ENCODE peak calls at places on chromosomes 16 and 17, in five cellular contexts. U is K562, T is GM12878, W is H1, G is HCT116. I is an unnamed sample. For H3K4me1, the result is how much of the 10 kb centered on the place peaks cover.

GRCh38 chr16:90046971-90047713 is 27.9 kb upstream of the DBNDD1 start:
- DNase-seq in U (no peak), T (no peak), W (peak), G (no peak), I (peak)

GRCh38 chr17:78997231-78997741 is 12.3 kb downstream of the CANT1 start:
- DNase-seq in U (no peak), T (no peak), W (no peak), G (no peak), I (no peak)

GRCh38 chr16:68590201-68590994 is 51.3 kb downstream of the ZFP90 start:
- DNase-seq in U (peak), T (no peak), W (peak), G (peak), I (peak)

GRCh38 chr16:7946142-7946541 is 613.5 kb downstream of the RBFOX1 start:
- DNase-seq in U (no peak), T (no peak), W (no peak), G (no peak), I (no peak)

GRCh38 chr16:29710227-29711219 is 31.5 kb downstream of the QPRT start:
- DNase-seq in U (peak), T (no peak), W (no peak), G (peak), I (peak)

GRCh38 chr16:52251495-52251894 is 295.4 kb downstream of the TOX3 start:
- DNase-seq in U (no peak), T (no peak), W (no peak), G (no peak), I (no peak)

GRCh38 chr17:82118815-82119380 is 20.9 kb upstream of the FASN start:
- DNase-seq in U (peak), T (no peak), W (no peak), G (no peak), I (peak)

GRCh38 chr17:71799657-71800056 is 321.2 kb upstream of the SOX9 start:
- DNase-seq in U (no peak), T (no peak), W (no peak), G (no peak), I (no peak)

GRCh38 chr16:75818491-75818890 is 92.2 kb upstream of the CPHXL start:
- DNase-seq in U (no peak), T (no peak), W (no peak), G (no peak), I (no peak)

GRCh38 chr17:31269597-31269996 is 27.4 kb downstream of the OMG start:
- DNase-seq in U (no peak), T (no peak), W (no peak), G (peak), I (peak)

GRCh38 chr17:64041912-64042311 is 21.5 kb upstream of the ICAM2 start:
- DNase-seq in U (no peak), T (no peak), W (no peak), G (no peak), I (no peak)

GRCh38 chr16:3583303-3584038 is 6.3 kb upstream of the NLRC3 start:
- DNase-seq in U (no peak), T (no peak), W (no peak), G (no peak), I (no peak)

GRCh38 chr17:77693301-77693700 is 265.2 kb upstream of the TNRC6C start:
- DNase-seq in U (no peak), T (no peak), W (no peak), G (no peak), I (no peak)

GRCh38 chr16:84459941-84460405 is 44.5 kb downstream of the MEAK7 start:
- DNase-seq in U (no peak), T (no peak), W (no peak), G (no peak), I (no peak)

GRCh38 chr17:27529230-27529796 is 73.1 kb downstream of the KSR1 start:
- DNase-seq in U (peak), T (no peak), W (no peak), G (no peak), I (no peak)

GRCh38 chr17:1576500-1576899 is 13.9 kb upstream of the PITPNA start:
- DNase-seq in U (no peak), T (no peak), W (no peak), G (no peak), I (no peak)

GRCh38 chr17:8408371-8408770 is 10.7 kb upstream of the RNF222 start:
- DNase-seq in U (no peak), T (no peak), W (no peak), G (peak), I (peak)

GRCh38 chr16:29736112-29736511 is 9.7 kb downstream of the C16orf54 start:
- DNase-seq in U (no peak), T (no peak), W (no peak), G (no peak), I (peak)

GRCh38 chr16:81123092-81123852 is 27.1 kb upstream of the GCSH start:
- DNase-seq in U (no peak), T (no peak), W (no peak), G (no peak), I (peak)

GRCh38 chr17:44363613-44364159 is at the start of gene FAM171A2:
- DNase-seq in U (peak), T (no peak), W (peak), G (no peak), I (no peak)

GRCh38 chr16:63776034-63776433 is 1345.8 kb downstream of the CDH11 start:
- DNase-seq in U (no peak), T (no peak), W (no peak), G (no peak), I (no peak)

GRCh38 chr17:77153487-77153886 is 12.7 kb downstream of the SEC14L1 start:
- DNase-seq in U (no peak), T (no peak), W (no peak), G (no peak), I (no peak)

GRCh38 chr17:42720996-42721583 is 23.8 kb downstream of the EZH1 start:
- DNase-seq in U (peak), T (no peak), W (no peak), G (peak), I (peak)

GRCh38 chr17:64938290-64938689 is 19.0 kb upstream of the LRRC37A3 start:
- DNase-seq in U (no peak), T (no peak), W (no peak), G (no peak), I (no peak)

GRCh38 chr16:13421726-13422125 is 498.2 kb upstream of the ERCC4 start:
- DNase-seq in U (no peak), T (no peak), W (no peak), G (no peak), I (no peak)

GRCh38 chr17:37138726-37139125 is 190.0 kb downstream of the AATF start:
- DNase-seq in U (no peak), T (no peak), W (no peak), G (no peak), I (no peak)

GRCh38 chr16:66717112-66717675 is 20.7 kb upstream of the CMTM4 start:
- DNase-seq in U (peak), T (no peak), W (no peak), G (no peak), I (peak)

GRCh38 chr16:26664086-26664485 is 402.6 kb upstream of the C16orf82 start:
- DNase-seq in U (no peak), T (no peak), W (no peak), G (no peak), I (no peak)

GRCh38 chr17:60137731-60138130 is 12.0 kb upstream of the CA4 start:
- DNase-seq in U (no peak), T (no peak), W (peak), G (no peak), I (no peak)

GRCh38 chr16:80570106-80570478 is 29.3 kb downstream of the DYNLRB2 start:
- DNase-seq in U (no peak), T (no peak), W (no peak), G (no peak), I (no peak)

GRCh38 chr16:57966133-57966805 is 4.7 kb downstream of the CNGB1 start:
- DNase-seq in U (no peak), T (no peak), W (no peak), G (no peak), I (no peak)

GRCh38 chr17:41656249-41657023 is 32.1 kb upstream of the KRT17 start:
- DNase-seq in U (no peak), T (no peak), W (no peak), G (no peak), I (no peak)

GRCh38 chr17:67707442-67707841 is 10.3 kb upstream of the NOL11 start:
- DNase-seq in U (no peak), T (no peak), W (no peak), G (no peak), I (no peak)

GRCh38 chr16:83887564-83887963 is 11.4 kb upstream of the MLYCD start:
- DNase-seq in U (no peak), T (no peak), W (no peak), G (no peak), I (no peak)

GRCh38 chr17:70169707-70170597 is 620 bp downstream of the KCNJ2 start:
- DNase-seq in U (no peak), T (no peak), W (no peak), G (no peak), I (no peak)

GRCh38 chr16:1178295-1178910 is 25.5 kb downstream of the CACNA1H start:
- DNase-seq in U (no peak), T (no peak), W (no peak), G (no peak), I (no peak)

GRCh38 chr17:61442878-61443474 is 9.2 kb upstream of the TBX4 start:
- DNase-seq in U (no peak), T (no peak), W (peak), G (no peak), I (no peak)
- TF ChIP-seq RAD21 in U (no peak), T (no peak), W (no peak), G (no peak), I (no peak)

GRCh38 chr16:9102943-9103342 is 11.5 kb downstream of the HAPSTR1 start:
- DNase-seq in U (no peak), T (no peak), W (no peak), G (no peak), I (no peak)

GRCh38 chr16:9103546-9103945 is 12.1 kb downstream of the HAPSTR1 start:
- DNase-seq in U (no peak), T (no peak), W (no peak), G (no peak), I (no peak)

GRCh38 chr16:9099131-9099625 is 7.7 kb downstream of the HAPSTR1 start:
- DNase-seq in U (no peak), T (no peak), W (no peak), G (no peak), I (peak)

GRCh38 chr16:9105189-9105588 is 13.7 kb downstream of the HAPSTR1 start:
- DNase-seq in U (no peak), T (no peak), W (no peak), G (no peak), I (no peak)

DNA sequence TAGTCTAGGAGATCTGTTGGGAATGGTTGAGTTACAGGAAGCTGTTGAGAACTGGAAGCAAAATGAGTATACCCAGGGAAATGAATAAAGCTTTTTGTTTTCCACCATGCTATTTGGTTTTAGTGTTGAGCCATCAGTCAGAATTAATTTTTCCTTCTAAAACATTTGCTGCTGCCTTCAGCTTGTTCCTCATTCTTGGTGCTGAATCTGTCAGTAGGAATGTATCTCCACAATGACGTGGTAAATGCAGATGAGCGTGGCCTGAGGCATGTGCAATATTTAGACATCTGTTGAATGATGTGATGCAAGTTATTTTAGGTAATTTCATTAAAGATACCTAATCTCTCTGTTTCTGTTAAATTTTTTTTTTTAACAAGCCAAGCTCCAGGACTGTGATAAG is 10.9 kb downstream of the HAPSTR1 start:
- DNase-seq in U (no peak), T (no peak), W (no peak), G (no peak), I (no peak)
- H3K4me1 ChIP-seq in U (under half), T (under half), W (under half), G (under half), I (under half)

DNA sequence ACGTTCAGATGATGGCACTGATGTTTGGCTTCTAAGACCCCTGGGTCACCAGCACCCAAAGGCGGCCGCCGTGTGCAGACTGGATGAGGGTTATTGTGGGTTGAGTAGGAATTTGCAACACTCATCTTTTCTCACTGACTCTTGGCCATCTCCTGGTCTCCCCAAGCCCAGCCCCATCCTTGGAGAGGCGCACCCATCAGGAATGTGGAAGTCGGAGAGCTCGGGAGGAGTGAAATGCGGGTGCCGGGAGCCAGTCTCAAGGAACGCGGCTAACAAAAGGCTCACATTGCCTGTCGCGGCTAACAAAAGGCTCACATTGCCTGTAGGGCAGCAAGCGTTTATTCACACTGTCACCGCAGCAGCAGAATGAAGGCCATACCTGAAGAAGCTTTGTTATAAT is 248.6 kb downstream of the FOXL1 start:
- DNase-seq in U (no peak), T (no peak), W (no peak), G (no peak), I (no peak)
- TF ChIP-seq ZNF274 in U (no peak), T (no peak), W (no peak), G (no peak), I (no peak)

GRCh38 chr17:6554871-6555330 is 1.5 kb downstream of the PITPNM3 start:
- DNase-seq in U (no peak), T (no peak), W (no peak), G (no peak), I (no peak)
- TF ChIP-seq RAD21 in U (no peak), T (no peak), W (no peak), G (no peak), I (no peak)

DNA sequence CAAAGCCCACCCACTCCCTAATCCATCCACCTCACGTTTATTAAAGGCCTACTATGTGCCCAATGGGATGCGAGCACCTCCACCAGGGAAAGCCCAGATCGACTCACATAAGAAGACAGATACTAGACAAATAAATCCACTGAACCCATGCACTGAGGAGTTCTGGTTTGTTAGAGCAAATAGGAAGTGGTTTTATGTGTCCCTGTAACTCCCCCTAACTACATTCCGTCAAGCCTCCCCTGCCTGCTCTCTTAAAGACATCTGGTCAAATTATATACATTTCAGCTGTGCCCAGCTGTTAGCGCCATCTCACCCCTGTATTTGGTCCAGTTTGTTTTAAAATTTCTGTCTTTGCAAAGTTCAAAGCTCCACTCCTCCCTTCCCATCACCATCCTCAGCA is 218.5 kb upstream of the RPL38 start:
- DNase-seq in U (no peak), T (no peak), W (no peak), G (no peak), I (no peak)
- H3K4me1 ChIP-seq in U (under half), T (under half), W (under half), G (under half), I (under half)

GRCh38 chr16:86117235-86117634 is 218.3 kb downstream of the IRF8 start:
- DNase-seq in U (no peak), T (no peak), W (no peak), G (no peak), I (no peak)

GRCh38 chr16:86120982-86121242 is 221.9 kb downstream of the IRF8 start:
- DNase-seq in U (no peak), T (no peak), W (no peak), G (no peak), I (no peak)

GRCh38 chr16:86120201-86120981 is 221.4 kb downstream of the IRF8 start:
- DNase-seq in U (no peak), T (no peak), W (no peak), G (no peak), I (no peak)

GRCh38 chr16:86118467-86119307 is 219.7 kb downstream of the IRF8 start:
- DNase-seq in U (no peak), T (peak), W (no peak), G (no peak), I (no peak)

DNA sequence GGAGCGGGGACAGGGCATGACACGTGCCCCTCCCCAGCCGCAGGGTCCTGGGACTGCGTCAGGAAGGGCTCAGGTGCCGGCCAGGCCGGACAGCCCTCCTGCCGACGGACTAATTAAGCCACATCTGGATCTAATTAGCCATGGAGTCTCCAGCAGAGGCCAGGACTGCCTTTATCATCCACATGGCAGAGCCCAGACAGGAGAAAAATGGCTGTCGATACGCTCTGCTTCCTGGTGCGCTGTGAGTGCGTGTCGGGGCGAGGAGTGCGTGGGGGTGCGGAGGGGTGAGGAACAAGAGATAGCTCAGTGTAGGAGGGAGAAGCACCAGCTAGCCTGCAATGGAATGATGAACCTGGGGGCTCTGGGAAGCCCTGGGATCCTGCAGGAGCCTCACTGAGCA is 218.8 kb downstream of the IRF8 start:
- DNase-seq in U (no peak), T (no peak), W (no peak), G (no peak), I (no peak)
- TF ChIP-seq ZNF274 in U (no peak), T (no peak), W (no peak), G (no peak), I (no peak)

I was measured in HepG2.